ENCODE peak calls at places on chromosomes 5 and 9, in five cellular contexts. L is endothelial cell, A is stromal cell of bone marrow, O is left colon, R is suprapubic skin. J is an unnamed sample.

GRCh38 chr5:134242146-134242545 is 16.3 kb upstream of the PPP2CA start:
- DNase-seq in L (no peak), A (peak), O (no peak), R (no peak), J (peak)

GRCh38 chr5:175652741-175653663 is 4.9 kb upstream of the HRH2 start:
- DNase-seq in L (no peak), A (peak), O (no peak), R (no peak), J (no peak)

GRCh38 chr5:98845878-98846277 is 72.4 kb downstream of the RGMB start:
- DNase-seq in L (no peak), A (no peak), O (no peak), R (no peak), J (no peak)

GRCh38 chr9:133779081-133779480 is 40.9 kb upstream of the SARDH start:
- DNase-seq in L (no peak), A (no peak), O (no peak), R (no peak), J (no peak)

GRCh38 chr5:87421307-87421706 is 8.6 kb upstream of the CCNH start:
- DNase-seq in L (no peak), A (no peak), O (no peak), R (no peak), J (no peak)

GRCh38 chr9:125807065-125807464 is 59.9 kb downstream of the PBX3 start:
- DNase-seq in L (no peak), A (no peak), O (no peak), R (no peak), J (no peak)

GRCh38 chr5:112934366-112934693 is 12.3 kb upstream of the REEP5 start:
- DNase-seq in L (no peak), A (no peak), O (no peak), R (no peak), J (no peak)

GRCh38 chr5:169650701-169651331 is 13.7 kb downstream of the DOCK2 start:
- DNase-seq in L (no peak), A (no peak), O (no peak), R (no peak), J (no peak)

GRCh38 chr5:100273846-100274580 is 261.2 kb upstream of the FAM174A start:
- DNase-seq in L (no peak), A (no peak), O (no peak), R (no peak), J (no peak)

GRCh38 chr5:1793301-1793740 is 6.3 kb downstream of the MRPL36 start:
- DNase-seq in L (no peak), A (peak), O (peak), R (peak), J (peak)

GRCh38 chr9:134014946-134015345 is 10.3 kb upstream of the BRD3OS start:
- DNase-seq in L (no peak), A (no peak), O (no peak), R (no peak), J (no peak)

GRCh38 chr5:68424799-68425537 is 209.4 kb downstream of the PIK3R1 start:
- DNase-seq in L (no peak), A (peak), O (no peak), R (no peak), J (no peak)

GRCh38 chr9:34400275-34400674 is 23.6 kb upstream of the MYORG start:
- DNase-seq in L (peak), A (no peak), O (no peak), R (no peak), J (no peak)

GRCh38 chr9:137267933-137268355 is 9.6 kb upstream of the TOR4A start:
- DNase-seq in L (no peak), A (no peak), O (no peak), R (no peak), J (no peak)

GRCh38 chr5:90093931-90094485 is 315.5 kb downstream of the CETN3 start:
- DNase-seq in L (no peak), A (no peak), O (no peak), R (no peak), J (no peak)

GRCh38 chr9:136140966-136141365 is 22.3 kb upstream of the TMEM250 start:
- DNase-seq in L (no peak), A (no peak), O (no peak), R (no peak), J (no peak)

GRCh38 chr5:111308951-111309350 is 84.8 kb downstream of the CAMK4 start:
- DNase-seq in L (no peak), A (no peak), O (no peak), R (no peak), J (no peak)

GRCh38 chr5:94830520-94830919 is 212.1 kb downstream of the SLF1 start:
- DNase-seq in L (no peak), A (peak), O (no peak), R (no peak), J (no peak)

GRCh38 chr5:138725153-138725884 is 27.9 kb upstream of the CTNNA1 start:
- DNase-seq in L (peak), A (peak), O (peak), R (peak), J (peak)

GRCh38 chr5:111512026-111512405 is 319 bp downstream of the STARD4 start:
- DNase-seq in L (no peak), A (no peak), O (peak), R (no peak), J (no peak)

GRCh38 chr5:53597894-53598293 is 37.5 kb downstream of the NDUFS4 start:
- DNase-seq in L (no peak), A (no peak), O (no peak), R (no peak), J (no peak)

GRCh38 chr9:88950341-88951141 is 40.7 kb upstream of the S1PR3 start:
- DNase-seq in L (no peak), A (peak), O (no peak), R (no peak), J (peak)

GRCh38 chr5:124398471-124398870 is 348.0 kb downstream of the ZNF608 start:
- DNase-seq in L (no peak), A (peak), O (no peak), R (no peak), J (no peak)

GRCh38 chr5:140246378-140247122 is 56.4 kb downstream of the PFDN1 start:
- DNase-seq in L (no peak), A (peak), O (peak), R (no peak), J (peak)

J was measured in brain pericyte.